ENCODE peak calls at places on chromosomes 2 and 18, in four cellular contexts. H, D, G and L are unnamed samples.

GRCh38 chr2:225328192-225328591 is 71.3 kb upstream of the NYAP2 start:
- DNase-seq in G (no peak), H (no peak), D (peak; percentile 6), L (no peak)

GRCh38 chr18:48153641-48154481 is 223.4 kb upstream of the SMAD2 start:
- DNase-seq in D (peak; percentile 73), G (no peak), H (no peak), L (no peak)

GRCh38 chr2:38723173-38723572 is 28.0 kb downstream of the SRSF7 start:
- DNase-seq in H (no peak), D (no peak), G (no peak), L (no peak)

GRCh38 chr2:85886585-85886984 is 2.2 kb downstream of the ST3GAL5 start:
- DNase-seq in H (no peak), G (no peak), D (no peak), L (peak; percentile 40)

GRCh38 chr2:105328281-105329196 is 996 bp downstream of the TGFBRAP1 start:
- DNase-seq in G (no peak), H (no peak), D (peak; percentile 39), L (no peak)

GRCh38 chr2:232435805-232436204 is 20.1 kb upstream of the ALPI start:
- DNase-seq in G (no peak), H (no peak), D (no peak), L (no peak)

GRCh38 chr2:200252661-200253067 is 53.8 kb upstream of the SPATS2L start:
- DNase-seq in H (no peak), D (no peak), G (no peak), L (no peak)

GRCh38 chr2:113407446-113408099 is 29.9 kb upstream of the ZNG1B start:
- DNase-seq in D (peak; percentile 81), G (no peak), H (no peak), L (peak; percentile 14)

GRCh38 chr2:235300368-235301201 is 193.3 kb upstream of the AGAP1 start:
- DNase-seq in D (no peak), H (no peak), G (no peak), L (no peak)

GRCh38 chr18:33573193-33573592 is 4.8 kb upstream of the ASXL3 start:
- DNase-seq in D (no peak), H (no peak), G (no peak), L (no peak)

GRCh38 chr2:151905963-151906632 is 77.9 kb upstream of the ARL5A start:
- DNase-seq in D (no peak), G (peak; percentile 20), H (no peak), L (no peak)

GRCh38 chr2:18435425-18436037 is 124.9 kb downstream of the RDH14 start:
- DNase-seq in H (no peak), D (peak; percentile 58), G (no peak), L (peak; percentile 63)
- TF ChIP-seq NR2C2 in H (no peak), D (no peak), G (no peak), L (no peak)

GRCh38 chr2:164840930-164841718 is 499 bp downstream of the COBLL1 start:
- DNase-seq in D (peak; percentile 82), H (peak; percentile 76), G (no peak), L (peak; percentile 34)

GRCh38 chr2:164841719-164842623 is at the start of gene COBLL1:
- DNase-seq in H (peak; percentile 94), D (peak; percentile 84), G (no peak), L (peak; percentile 39)

GRCh38 chr2:164840458-164840929 is 1.1 kb downstream of the COBLL1 start:
- DNase-seq in H (peak; percentile 33), D (peak; percentile 91), G (no peak), L (no peak)

GRCh38 chr2:164842624-164842966 is 972 bp upstream of the COBLL1 start:
- DNase-seq in D (no peak), G (no peak), H (no peak), L (no peak)

GRCh38 chr2:164843346-164843841 is 1.8 kb upstream of the COBLL1 start:
- DNase-seq in D (peak; percentile 42), H (no peak), G (no peak), L (no peak)
- TF ChIP-seq NR2C2 in D (no peak), H (no peak), G (no peak), L (no peak)

DNA sequence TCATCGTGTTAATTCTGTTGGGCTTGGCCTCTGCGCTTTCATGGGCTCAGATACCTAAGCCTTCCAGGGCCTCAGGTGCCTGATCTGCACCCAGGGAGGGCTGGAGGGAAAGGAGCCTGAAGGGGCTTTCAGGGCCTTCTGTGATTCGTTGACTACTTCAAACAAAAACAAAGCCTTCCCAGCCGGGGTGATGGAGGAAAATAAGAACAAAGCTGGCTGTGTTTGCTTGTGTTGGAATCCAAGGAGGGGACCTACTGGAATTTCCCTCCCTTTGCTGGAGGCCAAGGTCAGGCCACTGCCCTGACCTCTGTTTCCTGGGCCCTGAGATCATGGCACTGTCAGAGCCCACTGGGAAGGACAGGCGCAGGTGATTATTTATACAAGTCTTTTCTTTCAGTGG is 135.3 kb downstream of the KLHL29 start:
- DNase-seq in G (no peak), H (no peak), D (peak; percentile 90), L (no peak)
- TF ChIP-seq NR2C2 in G (no peak), H (no peak), D (peak; percentile 34), L (no peak)

DNA sequence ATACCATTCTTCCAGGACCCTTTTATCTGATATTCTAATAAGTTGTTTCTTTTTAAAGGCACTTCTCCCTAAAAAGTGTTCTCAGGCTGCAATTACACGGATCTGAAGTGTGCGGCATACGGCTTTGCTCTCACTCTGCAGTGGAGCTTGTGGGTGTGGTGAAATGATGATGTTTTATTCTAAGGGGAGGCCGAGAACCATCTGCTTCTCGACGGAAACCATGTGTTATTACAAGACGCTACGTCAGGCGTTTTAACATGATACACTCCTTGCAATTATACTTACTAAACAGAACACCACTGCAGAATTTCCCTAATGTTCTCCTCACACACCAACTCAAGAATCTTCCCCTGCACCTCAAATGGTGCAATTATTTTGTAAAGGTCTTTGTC is 34.9 kb upstream of the CTDP1 start:
- DNase-seq in D (no peak), G (no peak), H (no peak), L (peak; percentile 17)
- TF ChIP-seq NR2C2 in D (no peak), G (no peak), H (no peak), L (no peak)

GRCh38 chr2:157302492-157303099 is 23.0 kb downstream of the ERMN start:
- DNase-seq in H (no peak), D (peak; percentile 56), G (peak; percentile 21), L (peak; percentile 71)
- TF ChIP-seq NR2C2 in H (no peak), D (no peak), G (no peak), L (no peak)

GRCh38 chr2:164458801-164459200 is 162.5 kb downstream of the GRB14 start:
- DNase-seq in G (no peak), D (no peak), H (peak; percentile 26), L (no peak)

GRCh38 chr2:164457271-164457670 is 164.0 kb downstream of the GRB14 start:
- DNase-seq in G (no peak), D (no peak), H (no peak), L (no peak)

GRCh38 chr2:164456599-164456998 is 164.7 kb downstream of the GRB14 start:
- DNase-seq in G (no peak), D (no peak), H (no peak), L (no peak)
- TF ChIP-seq NR2C2 in G (no peak), D (no peak), H (no peak), L (no peak)

DNA sequence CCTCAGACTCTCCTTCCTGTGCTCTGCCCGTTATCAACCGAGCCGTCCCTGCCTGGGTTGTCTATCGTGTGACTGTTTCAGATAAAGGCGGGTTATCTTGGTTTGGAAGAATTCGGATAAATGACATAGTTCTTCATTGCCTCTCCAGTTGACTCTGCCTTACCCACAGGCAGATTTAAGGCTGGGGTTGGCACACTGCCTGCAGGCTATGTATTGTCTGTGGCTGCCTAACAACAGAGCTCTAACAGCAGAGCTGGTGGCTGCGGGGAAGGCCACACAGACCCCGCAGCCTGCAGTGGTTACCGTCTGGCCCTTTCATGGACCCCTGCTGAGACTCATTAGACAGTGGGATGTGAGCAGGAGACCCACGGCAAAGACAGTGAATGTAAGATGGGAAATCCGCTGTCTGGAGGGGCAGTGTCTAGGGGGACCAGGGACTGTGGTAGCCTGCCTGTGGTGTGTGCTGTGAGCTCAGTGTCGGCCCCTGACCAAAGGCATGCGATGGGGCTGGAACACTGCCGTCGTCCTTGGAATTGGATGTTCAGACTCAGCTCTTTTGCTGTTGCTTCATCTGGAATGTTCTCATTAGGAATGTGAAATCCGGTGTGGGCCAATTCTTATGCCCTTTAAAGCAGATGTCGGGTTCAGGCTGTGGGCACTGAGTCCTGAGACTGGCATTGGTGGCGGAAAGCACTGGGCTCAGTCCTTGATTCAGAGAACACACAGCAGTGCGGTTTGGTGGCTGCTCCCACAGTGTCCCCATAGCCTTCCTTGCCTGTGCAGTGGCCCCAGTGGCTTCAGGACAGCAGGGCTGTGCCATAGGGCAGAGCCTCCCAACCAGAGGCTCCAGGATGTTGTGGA is 44.5 kb downstream of the SH3RF3 start:
- DNase-seq in D (no peak), H (no peak), G (no peak), L (no peak)
- TF ChIP-seq NR2C2 in D (no peak), H (no peak), G (no peak), L (no peak)

GRCh38 chr18:30754846-30755245 is 287.7 kb downstream of the DSC3 start:
- DNase-seq in D (no peak), G (no peak), H (no peak), L (no peak)
- TF ChIP-seq NR2C2 in D (no peak), G (no peak), H (no peak), L (no peak)